ENCODE peak calls at places on chromosomes 6 and 20, in seven cellular contexts. T is HCT116, B is uterus, Q is aorta, U is GM12865, K is cardiac fibroblast, N is small intestine. J is an unnamed sample.

GRCh38 chr20:23050847-23051627 is 1.6 kb upstream of the THBD start:
- DNase-seq in T (peak), B (peak), Q (peak), U (peak), K (peak), N (peak), J (no peak)

GRCh38 chr20:542777-543368 is 717 bp downstream of the CSNK2A1 start:
- DNase-seq in T (no peak), B (peak), Q (peak), U (peak), K (peak), N (no peak), J (no peak)

GRCh38 chr20:10329387-10330005 is 104.5 kb downstream of the MKKS start:
- DNase-seq in T (no peak), B (no peak), Q (no peak), U (no peak), K (no peak), N (no peak), J (no peak)

GRCh38 chr20:23565503-23566056 is 2.7 kb downstream of the CST9L start:
- DNase-seq in T (no peak), B (no peak), Q (peak), U (no peak), K (no peak), N (no peak), J (no peak)

GRCh38 chr6:67615796-67616195 is 1019.3 kb upstream of the ADGRB3 start:
- DNase-seq in T (no peak), B (no peak), Q (no peak), U (no peak), K (no peak), N (no peak), J (no peak)

GRCh38 chr20:6702144-6702543 is 65.3 kb upstream of the BMP2 start:
- DNase-seq in T (no peak), B (no peak), Q (no peak), U (no peak), K (no peak), N (no peak), J (no peak)

GRCh38 chr6:35318200-35318844 is 20.7 kb downstream of the DEF6 start:
- DNase-seq in T (no peak), B (peak), Q (peak), U (no peak), K (peak), N (peak), J (no peak)

GRCh38 chr6:151616600-151616999 is 122.8 kb downstream of the CCDC170 start:
- DNase-seq in T (no peak), B (no peak), Q (no peak), U (no peak), K (no peak), N (no peak), J (no peak)

GRCh38 chr6:165662041-165662491 is 975 bp downstream of the PDE10A start:
- DNase-seq in T (no peak), B (no peak), Q (peak), U (no peak), K (peak), N (no peak), J (no peak)

GRCh38 chr6:40139447-40139846 is 205.2 kb upstream of the MOCS1 start:
- DNase-seq in T (no peak), B (no peak), Q (no peak), U (no peak), K (no peak), N (no peak), J (no peak)

GRCh38 chr20:59005523-59006166 is 1.4 kb downstream of the CTSZ start:
- DNase-seq in T (no peak), B (no peak), Q (peak), U (no peak), K (no peak), N (no peak), J (no peak)
- H3K4me3 ChIP-seq in T (peak), B (peak), Q (no peak), U (peak), K (peak), N (peak), J (peak)

GRCh38 chr20:34872604-34873224 is at the start of gene GGT7:
- DNase-seq in T (peak), B (peak), Q (peak), U (peak), K (peak), N (peak), J (no peak)

GRCh38 chr20:34871966-34872603 is 571 bp downstream of the GGT7 start:
- DNase-seq in T (no peak), B (no peak), Q (no peak), U (no peak), K (no peak), N (no peak), J (no peak)

GRCh38 chr20:34875657-34876160 is 703 bp upstream of the ACSS2 start:
- DNase-seq in T (no peak), B (no peak), Q (no peak), U (no peak), K (no peak), N (peak), J (no peak)

GRCh38 chr20:34874094-34874654 is 1.5 kb upstream of the GGT7 start:
- DNase-seq in T (peak), B (peak), Q (peak), U (peak), K (peak), N (peak), J (peak)

GRCh38 chr20:34873583-34874093 is 982 bp upstream of the GGT7 start:
- DNase-seq in T (no peak), B (no peak), Q (no peak), U (no peak), K (no peak), N (no peak), J (no peak)
- H3K4me3 ChIP-seq in T (no peak), B (no peak), Q (no peak), U (no peak), K (no peak), N (no peak), J (no peak)

GRCh38 chr6:81263531-81264168 is 488.8 kb downstream of the TENT5A start:
- DNase-seq in T (no peak), B (no peak), Q (peak), U (no peak), K (no peak), N (no peak), J (no peak)

GRCh38 chr6:81262656-81263055 is 489.8 kb downstream of the TENT5A start:
- DNase-seq in T (no peak), B (no peak), Q (peak), U (no peak), K (no peak), N (no peak), J (no peak)

DNA sequence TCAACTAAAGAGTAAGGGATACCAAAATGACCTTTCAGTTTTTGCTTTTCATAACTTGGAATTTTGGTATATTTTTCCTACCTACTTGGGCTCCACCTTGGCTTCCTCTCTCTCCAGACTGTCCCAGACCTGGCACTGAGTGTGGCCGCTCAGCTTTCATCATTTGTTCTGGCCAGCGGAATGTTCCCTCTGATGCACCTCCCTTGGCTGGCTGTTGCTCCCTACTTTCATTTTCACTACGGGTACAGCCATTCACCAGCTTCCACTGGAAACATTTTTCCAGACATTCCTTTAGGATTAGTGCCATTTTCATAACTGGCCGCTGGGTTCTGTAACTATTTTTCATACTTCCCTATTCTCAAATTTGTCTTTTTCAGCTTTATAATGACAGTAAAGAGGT is 487.4 kb downstream of the TENT5A start:
- DNase-seq in T (no peak), B (peak), Q (peak), U (no peak), K (peak), N (no peak), J (no peak)
- H3K4me3 ChIP-seq in T (no peak), B (peak), Q (peak), U (no peak), K (no peak), N (no peak), J (peak)

GRCh38 chr6:27132532-27133280 is 114.8 kb upstream of the PRSS16 start:
- DNase-seq in T (peak), B (peak), Q (peak), U (peak), K (peak), N (peak), J (peak)
- H3K4me3 ChIP-seq in T (peak), B (peak), Q (peak), U (peak), K (peak), N (peak), J (peak)

DNA sequence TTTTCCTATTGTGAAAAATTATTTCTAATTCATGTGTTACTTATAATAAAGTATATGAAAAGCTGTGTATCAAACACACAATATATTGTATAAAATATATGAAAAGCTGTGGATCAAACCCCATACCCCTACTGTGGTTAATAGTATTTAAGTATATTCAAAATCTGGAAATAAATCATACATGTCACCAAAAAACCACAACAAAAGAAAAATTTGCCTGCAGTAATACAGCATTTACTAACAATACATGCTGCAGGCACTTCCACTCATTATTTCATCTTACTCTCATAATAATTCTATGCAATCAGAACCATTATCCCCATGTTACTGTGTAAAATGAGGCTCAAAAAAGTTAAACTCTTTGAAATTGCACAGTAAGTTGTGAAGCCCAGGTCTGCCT is 61.9 kb downstream of the FAM217A start:
- DNase-seq in T (no peak), B (no peak), Q (no peak), U (no peak), K (no peak), N (no peak), J (no peak)
- H3K4me3 ChIP-seq in T (peak), B (no peak), Q (no peak), U (peak), K (peak), N (no peak), J (peak)

GRCh38 chr20:57438552-57438951 is 47.4 kb downstream of the RBM38 start:
- DNase-seq in T (no peak), B (no peak), Q (no peak), U (no peak), K (no peak), N (no peak), J (no peak)
- H3K4me3 ChIP-seq in T (no peak), B (no peak), Q (no peak), U (no peak), K (no peak), N (no peak), J (no peak)